ENCODE peak calls at places on chromosomes 2 and 18, in eight cellular contexts. M, X, Z, J, P, U, D and N are unnamed samples. For H3K27me3, the result is how much of the 10 kb centered on the place peaks cover.

GRCh38 chr2:199693861-199694260 is 157.1 kb downstream of the FTCDNL1 start:
- DNase-seq in D (no peak), U (no peak), X (no peak), Z (no peak), J (no peak), P (no peak), M (no peak), N (no peak)

GRCh38 chr2:95056461-95057459 is 31.3 kb downstream of the MAL start:
- DNase-seq in U (peak), P (no peak), X (no peak), J (peak), Z (no peak), M (no peak), D (no peak), N (no peak)

GRCh38 chr18:59448546-59448945 is 89.5 kb upstream of the LMAN1 start:
- DNase-seq in U (no peak), P (no peak), X (no peak), M (no peak), Z (no peak), D (no peak), J (no peak), N (no peak)

GRCh38 chr2:10901160-10901559 is 10.6 kb upstream of the KCNF1 start:
- DNase-seq in P (peak), X (no peak), M (no peak), U (no peak), Z (no peak), J (no peak), D (no peak), N (no peak)

GRCh38 chr2:163730556-163730955 is 5.3 kb downstream of the FIGN start:
- DNase-seq in P (no peak), M (no peak), U (no peak), D (no peak), J (no peak), X (no peak), Z (no peak), N (no peak)

GRCh38 chr2:106801256-106801655 is 84.7 kb downstream of the ST6GAL2 start:
- DNase-seq in P (no peak), Z (no peak), U (no peak), D (no peak), M (no peak), X (no peak), J (no peak), N (no peak)

GRCh38 chr2:8334866-8335325 is 347.0 kb upstream of the ID2 start:
- DNase-seq in M (no peak), J (no peak), P (no peak), U (no peak), Z (no peak), D (no peak), X (no peak), N (no peak)

GRCh38 chr2:143907801-143908200 is 612.1 kb downstream of the ZEB2 start:
- DNase-seq in Z (no peak), X (no peak), J (no peak), P (peak), U (no peak), M (no peak), D (no peak), N (no peak)

GRCh38 chr2:124626993-124627392 is 601.9 kb downstream of the CNTNAP5 start:
- DNase-seq in P (no peak), M (peak), Z (no peak), U (no peak), J (no peak), X (no peak), D (no peak), N (no peak)

GRCh38 chr18:62426191-62426488 is 96.7 kb upstream of the ZCCHC2 start:
- DNase-seq in D (no peak), U (no peak), X (no peak), P (no peak), M (no peak), J (no peak), Z (no peak), N (no peak)

GRCh38 chr2:239289545-239289944 is 111.3 kb downstream of the HDAC4 start:
- DNase-seq in J (peak), X (no peak), P (no peak), D (no peak), U (peak), M (no peak), Z (peak), N (peak)

GRCh38 chr2:135904590-135904989 is 28.3 kb upstream of the MCM6 start:
- DNase-seq in X (no peak), U (no peak), M (no peak), P (peak), D (no peak), Z (no peak), J (no peak), N (no peak)

GRCh38 chr2:65456074-65456473 is 23.7 kb upstream of the SPRED2 start:
- DNase-seq in J (no peak), Z (no peak), X (no peak), U (no peak), M (no peak), D (no peak), P (no peak), N (no peak)

GRCh38 chr2:48043301-48043700 is 137.0 kb upstream of the FBXO11 start:
- DNase-seq in M (no peak), J (no peak), P (no peak), U (no peak), Z (no peak), D (no peak), X (no peak), N (no peak)

GRCh38 chr2:219521066-219521880 is 7.0 kb downstream of the ASIC4 start:
- DNase-seq in M (peak), X (no peak), U (no peak), Z (peak), P (peak), D (no peak), J (no peak), N (no peak)

GRCh38 chr18:31371970-31372369 is 4.6 kb upstream of the DSG4 start:
- DNase-seq in Z (no peak), P (no peak), U (no peak), X (no peak), M (no peak), J (no peak), D (no peak), N (no peak)

GRCh38 chr18:63979409-63979908 is 9.6 kb downstream of the SERPINB8 start:
- DNase-seq in D (peak), P (peak), M (peak), U (no peak), Z (peak), J (peak), X (peak), N (no peak)

GRCh38 chr2:63048367-63049171 is 2.1 kb upstream of the OTX1 start:
- DNase-seq in X (no peak), Z (no peak), P (no peak), M (peak), D (no peak), J (no peak), U (no peak), N (no peak)

GRCh38 chr18:681985-682384 is 24.5 kb downstream of the TYMS start:
- DNase-seq in U (no peak), D (no peak), M (no peak), X (peak), Z (no peak), P (no peak), J (no peak), N (no peak)

GRCh38 chr18:43533371-43533770 is 256.1 kb upstream of the SYT4 start:
- DNase-seq in X (no peak), D (no peak), M (no peak), J (no peak), P (peak), Z (no peak), U (no peak), N (no peak)

GRCh38 chr2:189657867-189658266 is 3.4 kb upstream of the ASNSD1 start:
- DNase-seq in X (peak), D (peak), J (no peak), U (peak), Z (peak), P (no peak), M (no peak), N (peak)

GRCh38 chr2:152240559-152241231 is 65.1 kb upstream of the STAM2 start:
- DNase-seq in X (no peak), D (no peak), Z (no peak), J (no peak), P (peak), M (no peak), U (no peak), N (no peak)

GRCh38 chr2:232576995-232577394 is 26.5 kb downstream of the EIF4E2 start:
- DNase-seq in Z (no peak), X (no peak), M (no peak), D (no peak), P (peak), J (no peak), U (no peak), N (no peak)

GRCh38 chr2:165776013-165776412 is 18.0 kb downstream of the GALNT3 start:
- DNase-seq in D (no peak), J (no peak), M (no peak), U (no peak), Z (no peak), P (no peak), X (no peak), N (no peak)

GRCh38 chr2:29920631-29921559 is 491 bp downstream of the ALK start:
- DNase-seq in D (no peak), Z (peak), M (peak), P (peak), J (no peak), U (no peak), X (no peak), N (peak)

GRCh38 chr2:33681333-33681732 is 82.2 kb upstream of the FAM98A start:
- DNase-seq in X (no peak), J (no peak), D (no peak), U (no peak), M (no peak), P (peak), Z (no peak), N (no peak)

GRCh38 chr18:63725682-63726480 is 23.1 kb downstream of the SERPINB11 start:
- DNase-seq in D (no peak), M (no peak), Z (no peak), P (no peak), X (no peak), U (no peak), J (no peak), N (no peak)

GRCh38 chr18:55856191-55856590 is 268.2 kb upstream of the TCF4 start:
- DNase-seq in P (peak), M (no peak), D (no peak), Z (no peak), J (no peak), X (no peak), U (no peak), N (no peak)

GRCh38 chr18:55321268-55322175 is 266.5 kb downstream of the TCF4 start:
- DNase-seq in P (peak), J (peak), D (no peak), Z (peak), U (peak), M (peak), X (peak), N (peak)

GRCh38 chr2:23651187-23651983 is 266.4 kb downstream of the KLHL29 start:
- DNase-seq in M (no peak), D (no peak), X (no peak), J (no peak), Z (no peak), P (peak), U (no peak), N (no peak)

GRCh38 chr2:30860715-30861114 is 53.5 kb upstream of the CAPN13 start:
- DNase-seq in D (no peak), P (no peak), X (no peak), M (no peak), J (no peak), U (no peak), Z (no peak), N (no peak)

GRCh38 chr2:226159875-226160479 is 639.6 kb downstream of the IRS1 start:
- DNase-seq in Z (no peak), M (no peak), J (no peak), P (no peak), X (no peak), D (no peak), U (no peak), N (no peak)

GRCh38 chr2:210252699-210253606 is 27.7 kb upstream of the ACADL start:
- DNase-seq in U (peak), J (no peak), D (no peak), P (no peak), Z (no peak), X (no peak), M (no peak), N (peak)

GRCh38 chr2:43717323-43717722 is 41.1 kb upstream of the C1GALT1C1L start:
- DNase-seq in D (no peak), M (no peak), P (no peak), Z (no peak), X (no peak), U (no peak), J (no peak), N (no peak)

DNA sequence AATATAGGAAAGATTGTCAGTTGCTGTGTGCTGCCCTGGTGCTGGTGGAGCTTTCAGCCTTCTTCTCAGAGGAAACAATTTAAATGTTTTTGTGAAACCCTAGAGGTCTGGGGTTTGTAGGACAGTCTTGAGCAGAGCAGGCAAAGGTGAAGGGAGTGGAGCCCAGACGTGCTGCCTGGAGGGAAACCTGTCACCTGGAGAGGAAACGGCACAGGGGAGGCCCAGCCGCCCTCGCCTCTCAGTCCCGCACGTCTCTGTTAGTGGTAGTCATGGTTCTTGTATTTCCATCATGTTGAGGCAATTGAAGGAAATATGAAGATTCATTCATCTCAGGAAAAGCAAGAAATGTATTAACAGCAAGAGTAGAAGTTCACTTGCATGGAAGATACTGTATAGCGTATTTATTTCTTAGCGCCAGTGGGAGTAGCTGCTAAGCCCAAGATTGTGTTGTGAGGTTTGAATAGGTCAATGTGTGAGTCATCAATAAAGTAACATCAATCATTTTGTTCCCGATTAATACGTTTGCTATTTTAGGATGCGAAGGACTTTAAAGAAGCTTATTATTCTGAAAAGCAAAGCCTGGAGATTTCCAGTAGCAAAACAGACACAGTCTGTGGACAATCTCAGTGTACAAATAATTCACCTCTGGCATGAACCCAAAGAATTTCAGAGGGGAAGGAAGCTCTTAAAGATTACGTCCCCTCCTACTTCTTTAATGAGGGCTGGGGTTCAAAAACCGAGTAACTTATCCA is 70.4 kb downstream of the LRRFIP1 start:
- DNase-seq in J (no peak), D (no peak), U (no peak), P (no peak), M (no peak), Z (no peak), X (no peak), N (no peak)
- H3K27ac ChIP-seq in J (peak), D (peak), U (peak), P (no peak), M (no peak), Z (peak), X (peak), N (peak)

GRCh38 chr2:242040681-242041080 is 171.2 kb downstream of the RTP5 start:
- DNase-seq in Z (no peak), J (no peak), U (no peak), M (no peak), X (no peak), P (no peak), D (no peak), N (no peak)
- H3K27me3 ChIP-seq in Z (under half), J (under half), U (under half), M (under half), X (under half), P (under half), D (under half), N (under half)

DNA sequence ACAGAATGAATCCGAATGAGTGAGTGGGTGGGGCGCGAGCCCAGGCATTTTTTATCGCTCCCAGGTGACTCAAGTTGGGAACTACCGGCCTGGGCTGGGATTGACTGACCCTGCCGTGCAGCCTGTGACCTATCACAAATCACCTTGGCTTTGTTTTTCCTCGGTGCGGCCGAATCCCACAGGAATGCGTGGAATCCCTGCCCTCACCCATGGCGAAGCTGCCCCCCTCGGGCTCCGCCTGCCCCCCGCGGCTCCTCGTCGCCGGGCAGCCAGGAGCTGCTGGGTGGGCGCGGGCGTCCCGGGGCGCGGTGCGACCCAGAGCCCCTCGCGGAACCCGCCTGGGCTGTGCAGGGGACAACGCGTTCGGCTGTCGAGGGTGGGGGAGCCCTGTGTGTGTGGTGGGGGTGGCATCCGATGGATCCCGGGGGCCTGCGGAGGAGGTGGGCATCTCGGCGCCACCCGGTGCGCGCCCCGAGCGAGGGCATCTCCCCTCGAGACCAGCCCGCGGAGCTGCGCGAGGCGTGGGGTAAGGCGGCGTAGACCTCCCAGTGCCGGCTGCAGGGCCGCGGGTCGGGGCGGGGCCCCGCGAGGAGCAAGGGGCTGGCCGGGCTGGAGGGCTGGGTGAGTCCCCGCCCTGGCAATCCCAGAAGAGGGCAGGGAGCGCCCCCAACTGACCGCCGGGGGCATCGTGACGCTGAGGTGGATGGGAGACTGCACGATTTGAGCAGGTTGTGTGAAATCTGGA is 16.5 kb downstream of the B3GNT7 start:
- DNase-seq in D (peak), U (peak), J (peak), M (peak), X (peak), P (peak), Z (peak), N (peak)
- H3K4me3 ChIP-seq in D (no peak), U (peak), J (peak), M (peak), X (peak), P (peak), Z (peak), N (peak)

GRCh38 chr2:176533505-176534193 is 264.4 kb downstream of the MTX2 start:
- DNase-seq in J (no peak), P (no peak), Z (no peak), M (no peak), D (no peak), U (no peak), X (no peak), N (no peak)
- H3K27ac ChIP-seq in J (no peak), P (no peak), Z (no peak), M (no peak), D (no peak), U (no peak), X (no peak), N (no peak)